ENCODE peak calls at places on chromosomes 11 and 22, in five cellular contexts. I, Q, J, N and V are unnamed samples.

GRCh38 chr22:39117585-39118191 is 20.6 kb downstream of the APOBEC3H start:
- DNase-seq in I (peak; percentile 53), Q (peak; percentile 70), J (peak; percentile 79), N (peak; percentile 70), V (peak; percentile 77)

GRCh38 chr11:27582686-27583085 is 76.1 kb upstream of the LIN7C start:
- DNase-seq in I (no peak), Q (no peak), J (no peak), N (no peak), V (no peak)

GRCh38 chr22:44711701-44712100 is 9.7 kb downstream of the PRR5 start:
- DNase-seq in I (no peak), Q (no peak), J (no peak), N (no peak), V (no peak)

GRCh38 chr11:65743928-65744698 is 23.5 kb upstream of the RNASEH2C start:
- DNase-seq in I (peak; percentile 62), Q (peak; percentile 25), J (peak; percentile 62), N (peak; percentile 68), V (peak; percentile 70)

GRCh38 chr11:120314861-120315260 is 10.2 kb upstream of the TLCD5 start:
- DNase-seq in I (no peak), Q (no peak), J (no peak), N (no peak), V (no peak)

GRCh38 chr11:100740440-100740839 is 53.4 kb downstream of the ARHGAP42 start:
- DNase-seq in I (no peak), Q (peak; percentile 47), J (no peak), N (no peak), V (no peak)

GRCh38 chr11:32244453-32244852 is 153.6 kb downstream of the RCN1 start:
- DNase-seq in I (no peak), Q (no peak), J (no peak), N (no peak), V (no peak)

GRCh38 chr11:108097179-108097578 is 24.2 kb upstream of the ACAT1 start:
- DNase-seq in I (no peak), Q (no peak), J (no peak), N (no peak), V (no peak)

GRCh38 chr22:45335021-45335818 is 25.5 kb downstream of the FAM118A start:
- DNase-seq in I (no peak), Q (no peak), J (no peak), N (no peak), V (peak; percentile 37)

GRCh38 chr11:1779806-1780699 is 16.3 kb upstream of the CTSD start:
- DNase-seq in I (no peak), Q (no peak), J (no peak), N (no peak), V (no peak)

GRCh38 chr22:32309585-32310251 is 47.9 kb upstream of the RFPL3 start:
- DNase-seq in I (no peak), Q (no peak), J (no peak), N (no peak), V (no peak)

GRCh38 chr11:23022854-23023253 is 162.6 kb upstream of the CCDC179 start:
- DNase-seq in I (no peak), Q (no peak), J (no peak), N (no peak), V (no peak)

GRCh38 chr11:76795936-76796441 is 12.8 kb downstream of the TSKU start:
- DNase-seq in I (no peak), Q (no peak), J (no peak), N (no peak), V (no peak)

GRCh38 chr11:23288001-23288783 is 427.9 kb upstream of the CCDC179 start:
- DNase-seq in I (no peak), Q (peak; percentile 87), J (no peak), N (no peak), V (no peak)

GRCh38 chr11:84865791-84866535 is 761.2 kb downstream of the DLG2 start:
- DNase-seq in I (no peak), Q (no peak), J (no peak), N (no peak), V (no peak)

GRCh38 chr22:49011769-49012598 is 815.7 kb downstream of the BRD1 start:
- DNase-seq in I (no peak), Q (no peak), J (no peak), N (peak; percentile 11), V (no peak)

GRCh38 chr22:37676691-37677627 is 1.5 kb downstream of the LGALS1 start:
- DNase-seq in I (peak; percentile 69), Q (peak; percentile 97), J (peak; percentile 89), N (peak; percentile 94), V (peak; percentile 84)

GRCh38 chr11:11428714-11429113 is 75.7 kb upstream of the CSNK2A3 start:
- DNase-seq in I (no peak), Q (no peak), J (no peak), N (no peak), V (no peak)

GRCh38 chr11:107018274-107018901 is at the start of gene GUCY1A2:
- DNase-seq in I (no peak), Q (peak; percentile 12), J (peak; percentile 51), N (no peak), V (no peak)

GRCh38 chr11:128361451-128362020 is 225.8 kb downstream of the ETS1 start:
- DNase-seq in I (no peak), Q (peak; percentile 87), J (peak; percentile 9), N (no peak), V (no peak)

GRCh38 chr11:45209904-45210699 is 63.7 kb downstream of the PRDM11 start:
- DNase-seq in I (no peak), Q (peak; percentile 84), J (no peak), N (peak; percentile 42), V (no peak)

GRCh38 chr11:128473631-128474030 is 113.7 kb downstream of the ETS1 start:
- DNase-seq in I (no peak), Q (no peak), J (peak; percentile 22), N (no peak), V (no peak)

GRCh38 chr11:127789887-127790286 is 789.3 kb upstream of the KIRREL3 start:
- DNase-seq in I (no peak), Q (no peak), J (peak; percentile 44), N (peak; percentile 33), V (peak; percentile 71)

GRCh38 chr11:76739798-76740197 is 43.4 kb upstream of the TSKU start:
- DNase-seq in I (no peak), Q (no peak), J (no peak), N (no peak), V (no peak)

GRCh38 chr11:35507688-35508087 is 17.7 kb downstream of the PAMR1 start:
- DNase-seq in I (no peak), Q (no peak), J (no peak), N (no peak), V (no peak)

GRCh38 chr22:40637181-40638150 is 947 bp upstream of the MRTFA start:
- DNase-seq in I (no peak), Q (no peak), J (peak; percentile 44), N (peak; percentile 43), V (no peak)

DNA sequence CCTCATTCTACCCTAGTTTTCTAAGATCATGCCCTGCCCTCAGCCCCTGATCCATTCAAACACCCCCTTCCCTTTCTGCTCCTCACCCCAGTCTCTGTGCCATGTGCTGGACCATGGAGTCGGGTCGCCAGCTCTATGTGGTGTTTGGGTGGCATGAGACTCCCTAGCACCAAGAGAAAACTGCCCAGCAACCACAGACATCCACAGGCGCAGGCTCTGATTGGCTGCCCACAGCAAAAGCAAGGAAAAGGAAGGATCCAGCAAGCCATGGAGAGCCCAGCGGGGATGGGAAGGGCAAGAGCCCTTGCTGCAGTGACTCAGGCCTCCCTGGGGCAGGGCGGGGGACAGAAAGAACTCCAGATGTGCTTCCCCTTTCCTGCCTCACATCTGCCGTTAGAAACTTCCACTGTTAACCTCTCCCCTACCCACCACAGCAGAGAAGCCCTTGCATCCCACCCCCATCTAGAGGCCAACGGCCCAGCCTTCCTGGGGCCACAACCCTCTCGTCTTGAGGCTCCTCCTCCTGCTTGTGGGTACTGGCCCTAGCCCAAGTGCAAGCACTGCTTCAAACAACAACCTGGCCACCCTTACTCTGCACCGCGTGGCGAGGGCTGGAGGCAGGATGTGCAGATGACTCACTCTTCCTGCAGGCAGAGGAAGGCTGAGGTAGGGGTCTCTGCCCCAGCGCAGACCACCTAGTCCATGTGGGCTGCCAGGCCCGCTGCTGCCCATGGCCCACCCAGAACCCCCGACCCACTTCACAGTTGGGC is 9.7 kb upstream of the AHNAK start:
- DNase-seq in I (peak; percentile 93), Q (peak; percentile 98), J (peak; percentile 85), N (peak; percentile 87), V (peak; percentile 78)
- H3K4me3 ChIP-seq in I (peak overlapping the region; percentile 33), Q (peak overlapping the region; percentile 34), J (peak overlapping the region; percentile 29), N (peak overlapping the region; percentile 7), V (no peak overlapping the region)

DNA sequence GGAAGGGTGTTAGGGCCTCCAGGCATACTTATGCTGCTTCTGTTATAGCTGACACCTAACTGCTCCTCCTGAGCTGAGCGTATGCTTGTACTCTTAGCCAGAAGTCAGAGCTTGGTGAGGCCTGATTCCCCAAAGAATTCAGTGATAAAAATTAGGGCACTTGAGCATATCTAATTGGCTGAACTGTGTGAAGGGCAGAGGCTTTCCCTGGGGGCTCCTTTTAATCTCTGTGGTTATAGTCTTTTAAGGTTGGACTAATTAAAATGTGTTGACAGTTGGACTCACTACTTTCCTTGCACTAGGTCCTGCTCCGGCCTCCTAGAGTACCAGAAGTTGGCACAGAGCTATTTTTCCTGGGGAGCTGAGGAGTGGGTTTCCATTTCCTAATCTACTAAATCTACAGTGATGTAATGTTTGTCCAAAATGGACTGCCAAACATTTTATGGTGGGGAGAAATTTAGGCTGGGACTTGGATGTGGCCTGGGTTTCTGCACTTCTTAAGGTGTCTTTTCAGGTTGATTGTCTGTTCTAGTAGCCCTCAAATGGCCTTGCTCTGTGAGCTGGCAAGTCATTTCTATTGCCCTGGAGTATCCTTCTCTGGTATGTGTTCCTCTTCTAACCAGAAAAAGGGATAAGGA is 18.4 kb downstream of the STIM1 start:
- DNase-seq in I (no peak), Q (no peak), J (no peak), N (no peak), V (no peak)
- H3K4me1 ChIP-seq in I (peaks cover 5% of the 10 kb centered on the region), Q (no peaks in the 10 kb centered on the region), J (peaks cover 26% of the 10 kb centered on the region), N (no peaks in the 10 kb centered on the region), V (peaks cover 29% of the 10 kb centered on the region)

GRCh38 chr11:131581006-131581405 is 210.6 kb downstream of the NTM start:
- DNase-seq in I (no peak), Q (no peak), J (no peak), N (no peak), V (no peak)

GRCh38 chr11:131582021-131582531 is 211.7 kb downstream of the NTM start:
- DNase-seq in I (no peak), Q (no peak), J (no peak), N (no peak), V (no peak)

GRCh38 chr11:131580466-131580865 is 210.1 kb downstream of the NTM start:
- DNase-seq in I (no peak), Q (no peak), J (no peak), N (no peak), V (no peak)

GRCh38 chr11:131583823-131584222 is 213.4 kb downstream of the NTM start:
- DNase-seq in I (no peak), Q (no peak), J (no peak), N (no peak), V (no peak)

DNA sequence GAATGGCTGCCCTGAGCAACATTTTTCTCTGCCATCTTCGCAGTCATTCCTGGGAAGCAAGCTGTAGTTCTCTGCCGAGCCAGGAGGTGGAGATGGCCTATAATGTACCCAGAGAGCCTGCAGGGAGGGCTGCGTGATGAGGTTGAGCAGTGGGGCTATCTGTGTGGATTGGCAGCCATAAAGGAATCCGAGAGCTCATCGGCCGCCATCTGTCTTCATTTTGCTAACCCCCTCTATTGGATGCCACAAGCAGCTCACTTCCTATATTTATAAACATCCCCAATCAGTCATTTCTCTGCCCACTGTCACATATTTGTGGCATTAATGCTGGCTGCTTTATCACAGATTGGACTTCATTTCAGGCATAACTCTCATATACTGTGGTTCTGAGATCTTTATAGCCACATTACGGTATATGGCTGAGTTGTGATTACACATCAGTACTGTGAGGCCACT is 209.5 kb downstream of the NTM start:
- DNase-seq in I (no peak), Q (peak; percentile 43), J (no peak), N (no peak), V (peak; percentile 51)
- TF ChIP-seq CTCF in I (no peak), Q (peak; percentile 70), J (peak; percentile 25), N (no peak), V (peak; percentile 79)

GRCh38 chr11:121761171-121761570 is 308.4 kb upstream of the SORL1-AS1 start:
- DNase-seq in I (no peak), Q (no peak), J (no peak), N (no peak), V (no peak)
- H3K4me3 ChIP-seq in I (no peak overlapping the region), Q (no peak overlapping the region), J (no peak overlapping the region), N (no peak overlapping the region), V (no peak overlapping the region)